ENCODE peak calls at places on chromosomes 5 and 9, in five cellular contexts. F is CD8-positive, alpha-beta T cell; S is body of pancreas; D is aorta; B is psoas muscle. Y is an unnamed sample.
A peak's percentile ranks its signal among the peaks of the same experiment; 100 is the strongest.

GRCh38 chr9:133144887-133145466 is 18.7 kb downstream of the GBGT1 start:
- DNase-seq in S (no peak), B (no peak), F (no peak), D (no peak), Y (no peak)

GRCh38 chr5:155080721-155081120 is 67.2 kb downstream of the KIF4B start:
- DNase-seq in S (no peak), B (no peak), F (no peak), D (no peak), Y (no peak)

GRCh38 chr9:14313378-14313940 is 482 bp downstream of the NFIB start:
- DNase-seq in S (peak; percentile 47), D (peak; percentile 49), F (no peak), B (peak; percentile 76), Y (no peak)

GRCh38 chr9:4371108-4371507 is 71.2 kb upstream of the GLIS3 start:
- DNase-seq in F (no peak), S (no peak), D (peak; percentile 50), B (no peak), Y (no peak)

GRCh38 chr5:111603446-111603827 is 91.1 kb upstream of the STARD4 start:
- DNase-seq in B (no peak), F (no peak), D (no peak), S (no peak), Y (no peak)

GRCh38 chr5:159441441-159441840 is 111.2 kb upstream of the IL12B start:
- DNase-seq in S (no peak), F (no peak), D (no peak), B (no peak), Y (no peak)

GRCh38 chr5:79935992-79936643 is 54.9 kb downstream of the MTX3 start:
- DNase-seq in F (no peak), B (no peak), D (no peak), S (no peak), Y (no peak)

GRCh38 chr9:109253637-109254284 is 67.1 kb downstream of the EPB41L4B start:
- DNase-seq in D (peak; percentile 52), F (no peak), S (peak; percentile 62), B (no peak), Y (peak; percentile 39)

GRCh38 chr5:172150514-172151425 is 37.3 kb downstream of the STK10 start:
- DNase-seq in S (no peak), B (peak; percentile 73), F (peak; percentile 7), D (peak; percentile 88), Y (peak; percentile 68)

GRCh38 chr5:134902071-134902801 is 2.7 kb upstream of the PCBD2 start:
- DNase-seq in S (no peak), F (no peak), B (no peak), D (no peak), Y (no peak)

GRCh38 chr9:133738039-133738805 is at the start of gene SARDH:
- DNase-seq in S (peak; percentile 71), D (peak; percentile 68), B (peak; percentile 70), F (peak; percentile 19), Y (peak; percentile 95)

GRCh38 chr5:33969572-33970452 is 14.7 kb downstream of the SLC45A2 start:
- DNase-seq in S (peak; percentile 13), B (no peak), D (no peak), F (no peak), Y (no peak)

GRCh38 chr5:14908195-14908594 is 36.6 kb upstream of the ANKH start:
- DNase-seq in D (no peak), S (no peak), B (no peak), F (no peak), Y (no peak)

GRCh38 chr5:168908207-168908606 is 329.0 kb upstream of the PANK3 start:
- DNase-seq in B (no peak), D (no peak), S (no peak), F (no peak), Y (no peak)

GRCh38 chr5:181223729-181224389 is 778 bp downstream of the TRIM41 start:
- DNase-seq in S (no peak), F (no peak), B (peak; percentile 83), D (peak; percentile 80), Y (no peak)

GRCh38 chr5:43152946-43153345 is 32.2 kb downstream of the ZNF131 start:
- DNase-seq in D (no peak), B (no peak), F (no peak), S (no peak), Y (no peak)

GRCh38 chr5:68046445-68046844 is 169.1 kb upstream of the PIK3R1 start:
- DNase-seq in B (no peak), F (no peak), D (peak; percentile 61), S (no peak), Y (no peak)

GRCh38 chr5:58276431-58276830 is 183.5 kb downstream of the PLK2 start:
- DNase-seq in B (no peak), S (no peak), D (no peak), F (no peak), Y (no peak)

GRCh38 chr9:116697341-116697740 is 10.2 kb downstream of the TRIM32 start:
- DNase-seq in D (no peak), S (no peak), F (no peak), B (no peak), Y (no peak)

GRCh38 chr5:87359106-87359505 is 53.6 kb downstream of the CCNH start:
- DNase-seq in B (no peak), S (no peak), D (no peak), F (no peak), Y (no peak)

GRCh38 chr5:113487779-113488644 is at the start of gene MCC:
- DNase-seq in F (no peak), B (peak; percentile 77), S (peak; percentile 61), D (peak; percentile 83), Y (peak; percentile 48)

GRCh38 chr5:159903134-159903533 is 13.1 kb upstream of the ADRA1B start:
- DNase-seq in S (no peak), F (no peak), B (no peak), D (no peak), Y (no peak)

GRCh38 chr5:136006164-136006563 is 22.6 kb upstream of the TGFBI start:
- DNase-seq in D (no peak), B (peak; percentile 78), F (no peak), S (no peak), Y (no peak)

GRCh38 chr5:109334056-109334455 is 75.7 kb downstream of the PJA2 start:
- DNase-seq in B (no peak), F (no peak), S (no peak), D (no peak), Y (no peak)

GRCh38 chr9:89986190-89986589 is 381.4 kb downstream of the GADD45G start:
- DNase-seq in F (no peak), B (no peak), S (no peak), D (no peak), Y (no peak)

GRCh38 chr9:126663661-126664072 is 49.9 kb downstream of the LMX1B start:
- DNase-seq in D (no peak), B (no peak), F (no peak), S (peak; percentile 26), Y (no peak)

GRCh38 chr9:126667190-126668055 is 53.7 kb downstream of the LMX1B start:
- DNase-seq in B (no peak), D (no peak), S (no peak), F (no peak), Y (peak; percentile 48)

GRCh38 chr9:126666155-126666803 is 52.6 kb downstream of the LMX1B start:
- DNase-seq in S (no peak), B (no peak), F (no peak), D (no peak), Y (no peak)

GRCh38 chr9:126664893-126665695 is 51.4 kb downstream of the LMX1B start:
- DNase-seq in D (no peak), B (no peak), S (no peak), F (no peak), Y (no peak)

GRCh38 chr9:126665696-126666035 is 51.9 kb downstream of the LMX1B start:
- DNase-seq in F (no peak), D (no peak), S (no peak), B (no peak), Y (no peak)
- H3K4me1 ChIP-seq in F (no peaks in the 10 kb centered on the region), D (no peaks in the 10 kb centered on the region), S (peaks cover 26% of the 10 kb centered on the region), B (peaks cover 5% of the 10 kb centered on the region), Y (no peaks in the 10 kb centered on the region)

GRCh38 chr5:3107118-3107517 is 355.6 kb upstream of the IRX2 start:
- DNase-seq in S (no peak), D (no peak), B (no peak), F (no peak), Y (no peak)
- H3K4me1 ChIP-seq in S (no peaks in the 10 kb centered on the region), D (no peaks in the 10 kb centered on the region), B (no peaks in the 10 kb centered on the region), F (no peaks in the 10 kb centered on the region), Y (no peaks in the 10 kb centered on the region)

GRCh38 chr9:127962278-127962677 is 18.5 kb downstream of the EEIG1 start:
- DNase-seq in D (no peak), S (no peak), F (no peak), B (no peak), Y (no peak)

GRCh38 chr9:127961166-127961490 is 19.7 kb downstream of the EEIG1 start:
- DNase-seq in B (no peak), F (no peak), D (no peak), S (no peak), Y (no peak)

GRCh38 chr9:127961613-127962150 is 19.1 kb downstream of the EEIG1 start:
- DNase-seq in S (no peak), F (no peak), D (no peak), B (no peak), Y (no peak)

GRCh38 chr9:127959841-127960409 is 20.9 kb downstream of the EEIG1 start:
- DNase-seq in D (no peak), F (no peak), S (no peak), B (no peak), Y (no peak)

DNA sequence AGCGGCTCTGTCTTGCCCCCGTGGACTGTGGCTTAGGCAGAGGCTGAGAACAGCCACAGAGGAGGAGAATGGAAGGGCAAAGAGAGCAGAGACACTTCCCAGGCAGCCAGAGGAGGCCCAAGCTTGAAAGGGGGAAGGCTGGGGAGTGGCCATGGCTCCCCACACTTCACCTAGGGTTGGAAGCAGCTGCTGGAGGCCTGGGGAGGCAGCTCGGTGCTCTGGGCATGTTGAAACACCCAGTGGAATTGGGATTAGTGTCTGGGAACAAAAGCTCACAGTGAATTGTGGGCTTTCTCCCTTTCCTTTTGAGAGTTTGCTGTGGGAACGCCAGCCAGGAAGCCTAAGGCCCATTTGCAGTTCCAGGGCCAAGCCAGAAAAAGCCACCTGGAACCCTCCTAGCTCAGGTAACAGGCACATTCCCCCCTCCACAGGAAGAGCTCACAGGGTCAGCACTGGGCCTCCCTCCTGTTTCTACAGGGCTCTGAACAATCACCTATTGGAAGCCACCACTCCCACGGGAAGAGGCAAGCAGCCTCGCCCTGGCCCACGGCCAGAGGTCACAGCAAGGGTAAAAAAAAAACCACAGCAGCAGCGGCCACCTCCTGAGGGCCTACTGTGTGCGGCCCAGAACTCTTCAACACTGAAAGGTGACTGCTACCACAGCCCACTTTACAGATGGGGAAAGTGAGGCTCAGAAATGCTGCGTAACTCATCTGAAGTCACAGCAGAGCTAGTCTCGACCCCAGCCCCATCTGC is 20.2 kb downstream of the EEIG1 start:
- DNase-seq in B (no peak), D (no peak), F (no peak), S (no peak), Y (no peak)
- H3K4me1 ChIP-seq in B (peaks cover 54% of the 10 kb centered on the region), D (peaks cover 4% of the 10 kb centered on the region), F (peaks cover 99% of the 10 kb centered on the region), S (peaks cover 62% of the 10 kb centered on the region), Y (peaks cover 78% of the 10 kb centered on the region)

DNA sequence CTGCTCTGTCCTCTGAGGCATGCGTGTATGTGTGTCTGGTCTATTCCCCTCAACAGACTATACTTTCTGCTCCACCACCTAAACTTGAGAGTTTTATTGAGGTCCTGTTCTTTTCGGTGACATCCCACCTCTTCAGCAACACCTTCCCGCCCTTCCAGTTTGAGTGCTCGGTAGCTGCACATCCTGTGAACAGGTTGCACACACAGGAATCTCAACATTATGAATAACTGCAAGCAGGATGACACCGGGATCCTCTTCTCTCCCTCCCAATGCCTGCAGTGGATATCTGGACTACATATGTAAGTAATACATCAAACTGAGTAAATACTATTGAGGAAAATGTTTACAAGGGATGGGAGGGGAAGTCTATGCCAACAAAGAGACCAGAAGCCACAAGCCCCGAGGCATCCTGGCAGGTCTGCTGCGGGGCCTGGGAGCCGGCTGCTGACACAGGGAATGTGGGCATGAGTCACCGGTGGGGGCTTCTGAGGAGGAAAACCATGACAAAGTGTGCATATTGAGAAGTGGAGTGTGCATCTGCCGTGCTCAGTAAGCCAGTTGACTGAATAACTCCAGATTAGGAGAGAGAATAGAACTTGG is 8.6 kb upstream of the ANKRD33B start:
- DNase-seq in B (no peak), S (no peak), F (no peak), D (no peak), Y (no peak)
- H3K4me1 ChIP-seq in B (no peaks in the 10 kb centered on the region), S (no peaks in the 10 kb centered on the region), F (no peaks in the 10 kb centered on the region), D (no peaks in the 10 kb centered on the region), Y (no peaks in the 10 kb centered on the region)

Y was measured in right lobe of liver.